ENCODE peak calls at places on chromosomes 1 and 21, in six cellular contexts. B, G, H, U, F and J are unnamed samples.

GRCh38 chr1:209302777-209303642 is 280.5 kb upstream of the CAMK1G start:
- DNase-seq in B (no peak), H (no peak), F (no peak), G (no peak), U (no peak), J (no peak)

GRCh38 chr1:211327341-211327921 is 798 bp downstream of the TRAF5 start:
- DNase-seq in G (peak; percentile 78), H (no peak), F (no peak), B (peak; percentile 70), U (peak; percentile 9), J (peak; percentile 67)

GRCh38 chr1:114116086-114116485 is 37.6 kb downstream of the SYT6 start:
- DNase-seq in F (no peak), H (no peak), G (no peak), B (no peak), U (no peak), J (no peak)

GRCh38 chr1:211589782-211590721 is 11.1 kb upstream of the SLC30A1 start:
- DNase-seq in B (no peak), G (peak; percentile 82), H (peak; percentile 71), F (no peak), U (peak; percentile 26), J (peak; percentile 91)

GRCh38 chr1:36968730-36969129 is 65.6 kb downstream of the GRIK3 start:
- DNase-seq in B (no peak), H (no peak), G (no peak), U (no peak), F (no peak), J (no peak)

GRCh38 chr1:171786534-171786933 is 5.1 kb downstream of the METTL13 start:
- DNase-seq in F (no peak), U (no peak), H (no peak), G (no peak), B (no peak), J (no peak)

GRCh38 chr21:39313042-39313456 is 383 bp downstream of the BRWD1 start:
- DNase-seq in B (no peak), U (no peak), H (no peak), F (no peak), G (no peak), J (no peak)

GRCh38 chr21:45748593-45748992 is 105.1 kb downstream of the PCBP3 start:
- DNase-seq in G (no peak), F (no peak), U (no peak), B (no peak), H (no peak), J (no peak)

GRCh38 chr1:109319114-109319513 is 12.3 kb upstream of the MYBPHL start:
- DNase-seq in G (no peak), B (no peak), U (no peak), H (no peak), F (no peak), J (no peak)

GRCh38 chr1:7401814-7402547 is 369.1 kb upstream of the VAMP3 start:
- DNase-seq in H (no peak), F (peak; percentile 93), G (peak; percentile 99), B (no peak), U (peak; percentile 99), J (peak; percentile 94)

GRCh38 chr1:9376886-9377333 is 84.2 kb downstream of the SPSB1 start:
- DNase-seq in B (no peak), G (peak; percentile 41), F (no peak), H (peak; percentile 59), U (no peak), J (peak; percentile 92)

GRCh38 chr1:8415526-8416278 is 97.8 kb downstream of the SLC45A1 start:
- DNase-seq in G (no peak), H (no peak), F (no peak), B (no peak), U (no peak), J (peak; percentile 65)

GRCh38 chr1:47805826-47806450 is 191.2 kb downstream of the TRABD2B start:
- DNase-seq in H (no peak), B (no peak), U (no peak), G (no peak), F (no peak), J (no peak)

GRCh38 chr1:65528104-65528503 is 107.6 kb downstream of the LEPR start:
- DNase-seq in F (no peak), H (no peak), B (no peak), G (no peak), U (no peak), J (no peak)
- H3K4me3 ChIP-seq in F (peak overlapping the region; percentile 62), H (peak overlapping the region; percentile 75), B (no peak overlapping the region), G (no peak overlapping the region), U (no peak overlapping the region), J (no peak overlapping the region)

GRCh38 chr1:163745204-163745603 is 423.4 kb downstream of the NUF2 start:
- DNase-seq in B (no peak), G (no peak), U (no peak), H (no peak), F (no peak), J (no peak)

GRCh38 chr1:163747261-163747660 is 425.5 kb downstream of the NUF2 start:
- DNase-seq in B (no peak), H (no peak), F (no peak), U (no peak), G (no peak), J (peak; percentile 3)

GRCh38 chr1:163744488-163744887 is 422.7 kb downstream of the NUF2 start:
- DNase-seq in F (no peak), H (no peak), G (no peak), U (no peak), B (no peak), J (peak; percentile 2)

DNA sequence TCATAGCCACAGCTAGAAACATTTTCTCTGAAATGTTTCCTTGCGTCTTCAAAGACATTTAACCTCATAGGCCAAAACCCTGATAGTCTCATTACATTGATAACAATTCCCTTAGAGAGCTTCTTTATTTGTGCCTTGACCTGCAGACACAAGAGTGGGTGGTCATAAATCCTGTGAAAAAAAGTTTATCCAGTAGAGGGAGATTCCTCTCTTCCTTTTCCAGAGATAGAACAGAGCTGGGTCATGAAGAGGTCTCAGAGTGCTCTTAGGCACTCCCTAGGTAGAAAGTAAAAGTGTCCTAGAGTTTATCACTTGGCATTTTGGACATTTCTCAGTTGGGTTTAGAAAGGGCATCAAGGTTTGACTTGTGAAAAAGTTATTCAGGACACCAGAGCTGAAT is 426.1 kb downstream of the NUF2 start:
- DNase-seq in U (no peak), G (no peak), F (no peak), H (no peak), B (no peak), J (no peak)
- TF ChIP-seq CTCF in U (no peak), G (no peak), F (no peak), H (no peak), B (no peak), J (no peak)

DNA sequence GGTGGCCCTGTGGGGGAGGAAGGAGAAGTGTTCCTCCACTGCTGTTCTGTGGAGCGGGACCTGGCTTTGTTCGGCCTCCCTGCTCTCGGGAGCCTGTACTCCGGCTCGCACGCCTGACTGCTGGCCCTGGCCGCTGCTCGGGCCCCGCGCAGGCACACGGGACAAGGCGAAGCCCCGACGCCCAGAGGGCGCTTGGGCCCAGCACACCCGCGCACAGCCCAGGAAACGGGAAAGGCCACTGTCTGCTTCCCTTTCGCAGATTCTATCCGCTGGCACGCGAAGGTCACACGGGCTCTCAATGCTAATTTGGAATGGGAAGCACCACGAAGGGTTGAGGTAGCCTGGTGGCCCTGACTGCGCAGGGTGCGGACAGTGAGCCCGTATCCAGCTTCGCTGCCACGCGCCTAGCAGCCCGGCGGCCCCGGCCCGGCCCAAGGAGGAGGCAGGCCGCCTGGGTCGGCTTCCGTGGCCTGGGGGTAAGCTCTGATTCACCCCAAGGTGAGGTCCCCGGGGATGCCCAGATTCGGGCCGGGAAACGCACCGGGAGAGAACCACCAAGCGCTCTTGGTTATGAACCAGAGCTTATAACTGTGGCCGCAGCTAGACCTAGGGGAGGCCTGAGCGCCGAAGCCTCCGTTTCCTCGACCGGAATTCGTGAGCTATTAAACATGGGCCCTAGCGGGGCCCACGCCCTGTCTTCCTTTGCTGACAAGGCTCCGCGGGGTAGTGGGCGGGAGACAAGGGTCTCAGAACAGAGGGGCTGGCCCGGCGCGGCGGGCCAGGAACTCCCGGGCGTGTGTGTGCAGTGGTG is 19.7 kb upstream of the TBX15 start:
- DNase-seq in G (peak; percentile 34), F (no peak), H (no peak), B (no peak), U (no peak), J (no peak)
- H3K4me3 ChIP-seq in G (peak overlapping the region; percentile 53), F (no peak overlapping the region), H (peak overlapping the region; percentile 61), B (no peak overlapping the region), U (no peak overlapping the region), J (peak overlapping the region; percentile 47)

DNA sequence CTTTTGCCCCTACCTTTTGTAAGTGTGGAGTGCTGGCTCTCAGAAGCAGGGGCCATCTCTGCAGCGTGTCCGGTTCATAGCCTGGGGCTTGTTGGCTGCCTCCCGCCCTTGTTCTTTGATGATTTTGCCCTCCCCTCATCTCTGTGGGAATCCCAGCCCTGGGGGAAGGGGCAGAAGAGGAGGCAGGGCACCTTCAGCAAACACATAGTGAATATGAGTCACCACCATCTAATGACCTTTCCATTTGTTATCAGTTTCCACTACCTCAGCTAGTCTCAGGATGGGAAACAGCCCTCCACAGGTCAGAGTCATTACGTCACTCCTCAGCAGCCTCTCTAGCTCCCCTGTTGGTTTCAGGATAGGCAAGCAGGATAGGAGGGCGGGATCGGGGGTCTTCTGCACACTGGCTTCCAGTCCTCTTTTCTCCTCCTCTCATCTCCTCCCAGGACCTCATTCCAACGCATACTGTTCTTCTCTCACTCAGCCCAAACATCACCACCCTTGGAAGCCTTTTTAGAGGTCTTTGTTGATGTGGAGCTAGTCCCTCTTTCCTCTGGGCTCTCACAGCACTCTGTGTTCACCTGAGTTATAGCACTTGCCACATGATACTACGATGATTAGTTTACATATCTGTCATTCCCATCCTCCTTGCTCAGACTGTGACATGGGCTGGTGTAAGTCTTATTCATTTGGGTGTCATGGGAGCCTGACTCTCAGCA is 15.8 kb downstream of the GADD45A start:
- DNase-seq in G (peak; percentile 89), F (no peak), H (no peak), U (no peak), B (no peak), J (peak; percentile 35)
- TF ChIP-seq CTCF in G (peak; percentile 65), F (peak; percentile 12), H (peak; percentile 42), U (peak; percentile 2), B (no peak), J (peak; percentile 39)